ENCODE peak calls at places on chromosomes 5 and 9, in six cellular contexts. K is PC-3, C is HCT116, Y is neural progenitor cell, S is GM23248, I is SK-N-SH. M is an unnamed sample.

GRCh38 chr5:180644825-180645608 is 4.4 kb downstream of the FLT4 start:
- DNase-seq in K (no peak), C (no peak), Y (no peak), S (no peak), I (peak), M (no peak)

GRCh38 chr5:156707750-156708149 is 142.3 kb upstream of the PPP1R2B start:
- DNase-seq in K (no peak), C (no peak), Y (no peak), S (no peak), I (no peak), M (no peak)

GRCh38 chr5:56123531-56124243 is 109.4 kb downstream of the ANKRD55 start:
- DNase-seq in K (peak), C (peak), Y (peak), S (peak), I (no peak), M (no peak)

GRCh38 chr5:113487779-113488644 is at the start of gene MCC:
- DNase-seq in K (peak), C (peak), Y (peak), S (peak), I (peak), M (peak)

GRCh38 chr5:124139477-124139876 is 607.0 kb downstream of the ZNF608 start:
- DNase-seq in K (no peak), C (no peak), Y (no peak), S (no peak), I (no peak), M (no peak)

GRCh38 chr9:122402403-122403268 is 31.8 kb downstream of the PTGS1 start:
- DNase-seq in K (peak), C (peak), Y (no peak), S (peak), I (no peak), M (no peak)

GRCh38 chr5:151257731-151258715 is 5.0 kb downstream of the GM2A start:
- DNase-seq in K (peak), C (no peak), Y (no peak), S (peak), I (no peak), M (no peak)

GRCh38 chr5:137442660-137443059 is 56.5 kb downstream of the SPOCK1 start:
- DNase-seq in K (no peak), C (no peak), Y (no peak), S (no peak), I (no peak), M (no peak)

GRCh38 chr9:19485193-19485592 is 76.4 kb downstream of the ACER2 start:
- DNase-seq in K (no peak), C (no peak), Y (no peak), S (no peak), I (no peak), M (no peak)

GRCh38 chr9:116798521-116798920 is 111.4 kb downstream of the TRIM32 start:
- DNase-seq in K (no peak), C (no peak), Y (no peak), S (no peak), I (no peak), M (no peak)

GRCh38 chr5:160339406-160340140 is 27.2 kb upstream of the CCNJL start:
- DNase-seq in K (no peak), C (no peak), Y (no peak), S (peak), I (no peak), M (no peak)

GRCh38 chr9:129910628-129911567 is 75.6 kb downstream of the USP20 start:
- DNase-seq in K (peak), C (peak), Y (no peak), S (peak), I (no peak), M (no peak)

GRCh38 chr5:4873656-4874055 is 266.5 kb upstream of the ADAMTS16 start:
- DNase-seq in K (no peak), C (no peak), Y (no peak), S (no peak), I (no peak), M (no peak)

GRCh38 chr9:69307446-69308216 is 17.4 kb upstream of the ENTREP1 start:
- DNase-seq in K (no peak), C (no peak), Y (peak), S (peak), I (no peak), M (no peak)

GRCh38 chr9:34047864-34048729 is 590 bp downstream of the UBAP2 start:
- DNase-seq in K (peak), C (peak), Y (peak), S (peak), I (peak), M (peak)

GRCh38 chr9:98147582-98147981 is 28.6 kb upstream of the TRIM14 start:
- DNase-seq in K (no peak), C (no peak), Y (no peak), S (peak), I (no peak), M (no peak)

GRCh38 chr5:60632153-60632552 is 67.8 kb downstream of the DEPDC1B start:
- DNase-seq in K (no peak), C (no peak), Y (no peak), S (no peak), I (no peak), M (no peak)

GRCh38 chr5:145244788-145245187 is 590.4 kb downstream of the PRELID2 start:
- DNase-seq in K (peak), C (no peak), Y (no peak), S (peak), I (no peak), M (no peak)
- H3K4me3 ChIP-seq in K (no peak), C (no peak), Y (no peak), S (peak), I (no peak), M (no peak)

GRCh38 chr5:71887680-71888079 is 168.6 kb downstream of the CARTPT start:
- DNase-seq in K (peak), C (peak), Y (peak), S (peak), I (peak), M (peak)
- TF ChIP-seq EZH2phosphoT487 in K (no peak), C (no peak), Y (no peak), S (no peak), I (no peak), M (no peak)

GRCh38 chr9:136381966-136382513 is 8.6 kb upstream of the CARD9 start:
- DNase-seq in K (no peak), C (no peak), Y (no peak), S (no peak), I (no peak), M (no peak)
- H3K9ac ChIP-seq in K (no peak), C (no peak), Y (no peak), S (no peak), I (no peak), M (no peak)

GRCh38 chr5:52727568-52727967 is 60.1 kb upstream of the ITGA1 start:
- DNase-seq in K (peak), C (no peak), Y (no peak), S (peak), I (no peak), M (no peak)
- H3K4me3 ChIP-seq in K (no peak), C (no peak), Y (no peak), S (peak), I (no peak), M (no peak)

GRCh38 chr5:76106149-76106548 is 23.0 kb downstream of the SV2C start:
- DNase-seq in K (no peak), C (no peak), Y (no peak), S (no peak), I (no peak), M (no peak)
- TF ChIP-seq EZH2phosphoT487 in K (no peak), C (no peak), Y (no peak), S (no peak), I (no peak), M (no peak)

DNA sequence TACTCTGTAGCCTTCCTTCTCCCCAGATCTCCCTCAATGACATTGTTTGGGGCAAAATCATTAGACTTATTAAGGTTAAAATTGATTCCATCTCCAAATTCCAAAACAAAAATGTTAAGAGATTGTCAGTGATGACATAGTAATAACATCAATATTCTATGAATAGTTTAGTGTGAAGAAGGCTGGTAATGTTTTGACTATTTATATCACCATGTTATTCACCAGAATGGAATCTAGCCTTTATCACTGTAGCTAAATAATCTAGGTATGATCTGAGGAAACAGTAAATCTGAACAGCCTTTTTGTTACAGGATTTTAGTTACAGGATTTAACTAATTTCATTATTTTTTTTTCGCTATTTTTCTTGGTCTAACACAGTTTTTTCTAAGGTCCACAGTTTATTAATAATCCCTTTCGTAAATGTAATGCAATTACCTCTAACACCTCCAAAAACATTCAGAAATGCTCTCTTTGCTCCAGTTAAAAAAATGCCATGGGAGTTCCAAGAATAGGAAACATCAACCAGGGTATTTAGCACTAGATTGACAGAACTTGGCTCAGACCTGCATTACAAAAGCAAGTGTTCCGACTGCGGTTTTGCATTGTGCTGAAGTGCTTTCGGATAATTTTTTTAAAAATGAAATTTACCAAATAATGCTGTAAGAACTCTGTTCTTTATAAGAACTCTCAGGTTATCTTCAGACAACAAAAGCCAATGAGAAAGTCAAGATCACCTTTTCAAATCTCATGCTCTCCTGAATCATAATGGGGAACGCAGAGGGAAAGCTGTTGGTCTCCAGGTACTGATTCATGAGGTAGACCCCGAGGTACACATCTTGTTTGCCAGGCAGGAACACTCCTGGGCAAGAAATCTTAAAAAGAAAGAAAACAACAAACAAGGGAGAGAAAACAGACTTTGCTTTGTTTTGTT is 664 bp upstream of the PLPP6 start:
- DNase-seq in K (peak), C (no peak), Y (no peak), S (peak), I (no peak), M (peak)
- H3K9ac ChIP-seq in K (no peak), C (peak), Y (no peak), S (peak), I (peak), M (peak)

DNA sequence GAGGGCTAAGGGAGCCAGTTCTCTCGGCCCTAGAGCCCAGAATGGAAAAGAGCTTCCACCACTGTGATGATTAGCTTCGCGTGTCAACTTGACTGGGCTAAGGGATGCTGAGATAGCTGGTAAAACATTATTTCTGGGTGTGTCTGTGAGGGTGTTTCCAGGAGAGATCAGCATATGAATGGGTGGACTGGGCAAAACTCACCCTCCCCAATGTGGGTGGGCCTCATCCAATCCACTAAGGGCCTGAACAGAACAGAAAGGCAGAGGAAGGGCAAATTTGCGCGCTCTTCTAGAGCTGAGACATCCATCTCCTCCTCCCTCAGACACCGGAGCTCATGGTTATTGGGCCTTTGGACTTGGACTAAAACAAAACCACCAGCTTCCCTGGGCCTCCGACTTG is 20.9 kb upstream of the AKNA start:
- DNase-seq in K (no peak), C (no peak), Y (no peak), S (no peak), I (no peak), M (no peak)
- H3K4me3 ChIP-seq in K (no peak), C (no peak), Y (no peak), S (no peak), I (no peak), M (no peak)

DNA sequence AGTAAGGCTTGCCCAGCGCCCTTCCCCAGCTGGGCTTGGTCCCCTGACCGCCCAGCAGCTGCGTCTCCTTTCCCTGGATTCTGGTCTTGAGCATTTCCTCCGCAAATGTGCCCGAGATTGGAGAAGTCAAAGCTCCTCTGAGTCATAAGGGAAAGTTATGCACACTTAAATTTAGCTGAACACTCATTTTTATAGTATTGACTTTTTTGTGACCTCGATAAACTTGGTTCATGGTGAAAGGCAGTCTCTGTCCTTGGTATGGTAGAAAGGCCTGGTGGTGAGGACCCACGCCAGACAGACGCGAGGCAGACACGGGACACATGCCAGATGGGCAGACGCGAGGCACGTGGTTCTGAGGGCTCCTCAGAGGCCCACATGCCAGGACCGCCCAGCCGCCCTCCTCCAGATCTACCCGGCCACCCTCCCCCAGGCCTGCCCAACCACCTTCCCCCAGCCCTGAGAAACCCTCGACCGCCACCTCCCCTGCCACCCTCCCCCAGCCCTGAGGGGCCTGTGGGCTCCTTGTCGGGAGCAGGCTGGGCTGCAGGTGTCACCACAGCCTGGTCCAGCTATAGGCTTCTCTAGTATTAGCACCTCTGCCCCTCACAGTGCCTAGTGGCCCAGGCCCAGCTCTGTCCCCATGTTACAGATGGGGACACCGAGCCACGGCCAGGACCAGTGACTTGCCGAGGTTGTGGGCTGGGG is 60.9 kb upstream of the CACNA1B start:
- DNase-seq in K (no peak), C (no peak), Y (no peak), S (no peak), I (no peak), M (no peak)
- TF ChIP-seq EZH2phosphoT487 in K (no peak), C (no peak), Y (no peak), S (no peak), I (no peak), M (no peak)

DNA sequence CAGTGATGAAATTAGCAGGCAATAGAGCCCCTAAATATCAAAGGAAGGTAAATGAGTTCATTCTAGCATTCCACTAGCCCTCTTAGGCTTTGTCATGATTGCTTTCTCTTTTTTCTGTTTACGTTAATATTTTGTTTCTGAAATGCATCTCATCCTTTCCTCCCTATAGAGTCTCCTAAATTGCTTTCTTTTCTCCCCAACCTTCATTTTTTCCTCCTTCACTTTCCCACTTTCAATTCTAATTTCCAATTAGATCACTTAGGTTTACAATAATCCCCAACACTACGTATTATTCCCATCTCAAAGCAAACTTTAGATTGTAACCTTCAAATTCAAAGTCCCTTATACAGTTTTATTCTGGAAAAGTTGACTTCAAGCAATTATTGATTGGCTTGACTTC is 559.3 kb downstream of the RAB3C start:
- DNase-seq in K (no peak), C (no peak), Y (no peak), S (no peak), I (no peak), M (no peak)
- H3K9ac ChIP-seq in K (no peak), C (no peak), Y (no peak), S (no peak), I (no peak), M (no peak)

DNA sequence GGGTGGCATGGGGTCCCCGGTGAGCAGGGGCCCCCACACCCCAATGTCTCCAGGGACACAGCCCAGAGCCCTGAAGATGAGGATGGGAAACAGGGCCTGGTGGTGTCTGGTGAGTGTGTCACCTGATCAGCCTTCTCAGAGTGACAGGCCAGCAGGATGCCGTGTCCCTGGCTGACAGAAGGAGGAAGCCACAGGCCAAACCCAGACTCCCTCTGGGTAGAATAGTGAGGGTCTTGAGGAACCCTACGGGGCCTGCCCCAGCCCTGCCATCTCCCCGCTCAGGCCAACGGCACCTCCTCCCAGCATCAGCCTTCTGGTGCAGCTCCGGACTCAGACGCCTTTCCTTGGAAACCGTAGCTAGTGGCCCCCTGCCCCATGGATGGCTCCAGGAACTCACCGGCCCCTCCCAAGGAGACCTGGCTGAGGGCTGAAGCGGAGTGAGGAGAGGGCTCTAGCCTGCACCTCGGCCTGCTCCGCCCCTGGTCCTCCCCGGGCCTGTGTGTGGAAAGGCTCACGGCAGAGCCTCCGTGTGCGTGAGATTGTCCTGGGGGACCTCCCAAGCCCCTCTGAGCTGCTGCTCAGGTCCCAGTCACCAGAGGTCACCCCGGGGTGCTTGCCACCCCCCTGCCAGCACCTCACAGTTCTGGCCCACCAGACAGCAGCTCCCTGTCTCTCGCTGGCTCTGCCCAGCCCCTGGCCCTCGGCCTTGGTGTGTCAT is 6.0 kb downstream of the RALGDS start:
- DNase-seq in K (no peak), C (no peak), Y (no peak), S (no peak), I (no peak), M (no peak)
- H3K4me3 ChIP-seq in K (no peak), C (no peak), Y (no peak), S (no peak), I (no peak), M (no peak)